ENCODE peak calls at places on chromosomes 3 and 15, in four cellular contexts. Y is endothelial cell of umbilical vein, J is A549, K is NB4. I is an unnamed sample.

GRCh38 chr3:194541483-194541882 is 54.7 kb upstream of the ATP13A3 start:
- DNase-seq in J (no peak), Y (no peak), K (no peak), I (no peak)

GRCh38 chr3:112974894-112975293 is at the start of gene CD200R1:
- DNase-seq in K (peak), J (no peak), Y (no peak), I (no peak)

GRCh38 chr15:31442203-31443090 is 115.8 kb downstream of the KLF13 start:
- DNase-seq in Y (no peak), J (peak), K (no peak), I (peak)

GRCh38 chr3:191376742-191377141 is 46.4 kb upstream of the UTS2B start:
- DNase-seq in J (no peak), K (no peak), Y (peak), I (no peak)

GRCh38 chr3:119322523-119323400 is 28.6 kb downstream of the ARHGAP31 start:
- DNase-seq in Y (peak), J (peak), K (peak), I (peak)

GRCh38 chr3:58824285-58824684 is 157.7 kb upstream of the FAM3D start:
- DNase-seq in K (peak), Y (peak), J (peak), I (peak)

GRCh38 chr15:75027551-75027950 is 4.2 kb downstream of the PPCDC start:
- DNase-seq in J (no peak), K (no peak), Y (no peak), I (no peak)

GRCh38 chr3:122458992-122459391 is 43.1 kb upstream of the WDR5B start:
- DNase-seq in K (peak), J (no peak), Y (peak), I (no peak)

GRCh38 chr15:33442449-33442848 is 131.7 kb downstream of the RYR3 start:
- DNase-seq in Y (no peak), J (no peak), K (no peak), I (no peak)

GRCh38 chr3:193335031-193335430 is 43.5 kb downstream of the ATP13A5 start:
- DNase-seq in J (no peak), K (no peak), Y (no peak), I (no peak)

GRCh38 chr3:31014317-31015040 is 120.0 kb upstream of the GADL1 start:
- DNase-seq in Y (peak), J (no peak), K (no peak), I (no peak)

GRCh38 chr3:107217161-107217560 is 160.1 kb upstream of the CCDC54 start:
- DNase-seq in Y (no peak), K (no peak), J (no peak), I (no peak)

GRCh38 chr15:65659502-65660052 is 37.8 kb downstream of the SLC24A1 start:
- DNase-seq in J (no peak), Y (no peak), K (no peak), I (no peak)

GRCh38 chr3:42608586-42608985 is 8.1 kb downstream of the NKTR start:
- DNase-seq in Y (no peak), K (no peak), J (no peak), I (no peak)
- TF ChIP-seq MYC in Y (no peak), K (no peak), J (no peak), I (no peak)

GRCh38 chr15:25623708-25624107 is 184.9 kb upstream of the UBE3A start:
- DNase-seq in K (no peak), Y (no peak), J (no peak), I (no peak)
- TF ChIP-seq CTCF in K (no peak), Y (no peak), J (no peak), I (no peak)

GRCh38 chr3:47036145-47036544 is 56.7 kb downstream of the NBEAL2 start:
- DNase-seq in Y (no peak), J (no peak), K (no peak), I (no peak)
- TF ChIP-seq MYC in Y (no peak), J (no peak), K (no peak), I (no peak)

GRCh38 chr3:50237754-50238548 is 1.9 kb downstream of the GNAI2 start:
- DNase-seq in J (no peak), K (peak), Y (peak), I (peak)

GRCh38 chr3:50235716-50236483 is at the start of gene GNAI2:
- DNase-seq in K (peak), J (peak), Y (peak), I (peak)

GRCh38 chr3:50236484-50237132 is 604 bp downstream of the GNAI2 start:
- DNase-seq in Y (no peak), K (no peak), J (no peak), I (no peak)

GRCh38 chr3:50238549-50239026 is 2.6 kb downstream of the GNAI2 start:
- DNase-seq in Y (peak), J (no peak), K (no peak), I (no peak)

GRCh38 chr3:50237133-50237651 is 1.2 kb downstream of the GNAI2 start:
- DNase-seq in J (no peak), K (peak), Y (peak), I (no peak)
- TF ChIP-seq CTCF in J (no peak), K (no peak), Y (no peak), I (no peak)

GRCh38 chr3:66314455-66314854 is 93.7 kb downstream of the SLC25A26 start:
- DNase-seq in Y (no peak), K (no peak), J (no peak), I (no peak)
- TF ChIP-seq MYC in Y (no peak), K (no peak), J (no peak), I (no peak)

I was measured in K562.